ENCODE peak calls at places on chromosomes 3 and 15, in ten cellular contexts. One of them, this sample, is unnamed.

GRCh38 chr3:156661158-156661557 is 13.2 kb upstream of the TIPARP start:
- DNase-seq in keratinocyte: no peak
- DNase-seq in pons: no peak
- DNase-seq in thoracic aorta: no peak
- DNase-seq in NCI-H345: no peak
- DNase-seq in SHP77: no peak
- DNase-seq in GOT3: no peak
- DNase-seq in NCI-H748 treated with DMSO at 0.1 percent for 48 hours: no peak
- DNase-seq in H7: no peak
- DNase-seq in PC-3: no peak
- DNase-seq in this sample: no peak

GRCh38 chr3:138856799-138857198 is 22.1 kb upstream of the PIK3CB start:
- DNase-seq in GOT3: no peak
- DNase-seq in SHP77: no peak
- DNase-seq in NCI-H345: no peak
- DNase-seq in H7: no peak
- DNase-seq in PC-3: no peak
- DNase-seq in keratinocyte: no peak
- DNase-seq in thoracic aorta: no peak
- DNase-seq in pons: no peak
- DNase-seq in NCI-H748 treated with DMSO at 0.1 percent for 48 hours: no peak
- DNase-seq in this sample: no peak

GRCh38 chr15:74857082-74857655 is 14.2 kb upstream of the ULK3 start:
- DNase-seq in SHP77: no peak
- DNase-seq in NCI-H748 treated with DMSO at 0.1 percent for 48 hours: no peak
- DNase-seq in keratinocyte: no peak
- DNase-seq in NCI-H345: no peak
- DNase-seq in PC-3: peak; percentile 28
- DNase-seq in GOT3: no peak
- DNase-seq in thoracic aorta: no peak
- DNase-seq in pons: no peak
- DNase-seq in H7: no peak
- DNase-seq in this sample: no peak

GRCh38 chr3:155744091-155744625 is 713 bp downstream of the PLCH1 start:
- DNase-seq in pons: peak; percentile 26
- DNase-seq in H7: peak; percentile 95
- DNase-seq in NCI-H345: peak; percentile 68
- DNase-seq in SHP77: no peak
- DNase-seq in PC-3: peak; percentile 76
- DNase-seq in NCI-H748 treated with DMSO at 0.1 percent for 48 hours: peak; percentile 26
- DNase-seq in keratinocyte: no peak
- DNase-seq in thoracic aorta: no peak
- DNase-seq in GOT3: no peak
- DNase-seq in this sample: peak; percentile 86

GRCh38 chr15:86162172-86162591 is 82.5 kb downstream of the AGBL1 start:
- DNase-seq in SHP77: no peak
- DNase-seq in NCI-H748 treated with DMSO at 0.1 percent for 48 hours: no peak
- DNase-seq in PC-3: no peak
- DNase-seq in H7: no peak
- DNase-seq in pons: peak; percentile 53
- DNase-seq in GOT3: no peak
- DNase-seq in NCI-H345: no peak
- DNase-seq in keratinocyte: no peak
- DNase-seq in thoracic aorta: no peak
- DNase-seq in this sample: no peak

GRCh38 chr3:39346785-39347585 is 17.5 kb downstream of the CCR8 start:
- DNase-seq in keratinocyte: no peak
- DNase-seq in PC-3: no peak
- DNase-seq in NCI-H345: no peak
- DNase-seq in GOT3: no peak
- DNase-seq in SHP77: no peak
- DNase-seq in NCI-H748 treated with DMSO at 0.1 percent for 48 hours: no peak
- DNase-seq in H7: no peak
- DNase-seq in pons: no peak
- DNase-seq in thoracic aorta: no peak
- DNase-seq in this sample: peak; percentile 28

GRCh38 chr15:39530446-39531342 is 50.2 kb upstream of the THBS1 start:
- DNase-seq in NCI-H748 treated with DMSO at 0.1 percent for 48 hours: no peak
- DNase-seq in keratinocyte: no peak
- DNase-seq in SHP77: no peak
- DNase-seq in H7: no peak
- DNase-seq in pons: no peak
- DNase-seq in thoracic aorta: no peak
- DNase-seq in PC-3: no peak
- DNase-seq in GOT3: no peak
- DNase-seq in NCI-H345: peak; percentile 22
- DNase-seq in this sample: peak; percentile 80

GRCh38 chr15:70048578-70048977 is 49.1 kb downstream of the TLE3 start:
- DNase-seq in H7: peak; percentile 56
- DNase-seq in thoracic aorta: no peak
- DNase-seq in NCI-H345: no peak
- DNase-seq in GOT3: no peak
- DNase-seq in pons: no peak
- DNase-seq in PC-3: no peak
- DNase-seq in keratinocyte: no peak
- DNase-seq in NCI-H748 treated with DMSO at 0.1 percent for 48 hours: no peak
- DNase-seq in SHP77: no peak
- DNase-seq in this sample: no peak

GRCh38 chr15:94930945-94931344 is 699.6 kb downstream of the MCTP2 start:
- DNase-seq in GOT3: no peak
- DNase-seq in NCI-H345: no peak
- DNase-seq in thoracic aorta: no peak
- DNase-seq in H7: no peak
- DNase-seq in SHP77: no peak
- DNase-seq in PC-3: no peak
- DNase-seq in pons: no peak
- DNase-seq in keratinocyte: no peak
- DNase-seq in NCI-H748 treated with DMSO at 0.1 percent for 48 hours: no peak
- DNase-seq in this sample: no peak

GRCh38 chr3:121748638-121749275 is 784 bp downstream of the GOLGB1 start:
- DNase-seq in NCI-H345: no peak
- DNase-seq in thoracic aorta: no peak
- DNase-seq in NCI-H748 treated with DMSO at 0.1 percent for 48 hours: no peak
- DNase-seq in H7: no peak
- DNase-seq in keratinocyte: no peak
- DNase-seq in SHP77: peak; percentile 28
- DNase-seq in pons: peak; percentile 42
- DNase-seq in PC-3: peak; percentile 61
- DNase-seq in GOT3: no peak
- DNase-seq in this sample: peak; percentile 68

GRCh38 chr3:65356331-65357286 is 668.8 kb upstream of the ADAMTS9 start:
- DNase-seq in thoracic aorta: no peak
- DNase-seq in H7: peak; percentile 48
- DNase-seq in SHP77: no peak
- DNase-seq in NCI-H345: no peak
- DNase-seq in GOT3: no peak
- DNase-seq in NCI-H748 treated with DMSO at 0.1 percent for 48 hours: no peak
- DNase-seq in keratinocyte: no peak
- DNase-seq in PC-3: no peak
- DNase-seq in pons: no peak
- DNase-seq in this sample: peak; percentile 85

GRCh38 chr15:27028836-27029482 is 58.0 kb downstream of the GABRG3 start:
- DNase-seq in GOT3: no peak
- DNase-seq in SHP77: peak; percentile 31
- DNase-seq in PC-3: no peak
- DNase-seq in NCI-H748 treated with DMSO at 0.1 percent for 48 hours: no peak
- DNase-seq in thoracic aorta: no peak
- DNase-seq in H7: no peak
- DNase-seq in NCI-H345: peak; percentile 82
- DNase-seq in pons: no peak
- DNase-seq in keratinocyte: no peak
- DNase-seq in this sample: no peak

GRCh38 chr3:158731938-158732855 is at the start of gene RARRES1:
- DNase-seq in GOT3: no peak
- DNase-seq in H7: peak; percentile 83
- DNase-seq in keratinocyte: no peak
- DNase-seq in thoracic aorta: no peak
- DNase-seq in PC-3: no peak
- DNase-seq in SHP77: no peak
- DNase-seq in NCI-H345: peak; percentile 24
- DNase-seq in pons: no peak
- DNase-seq in NCI-H748 treated with DMSO at 0.1 percent for 48 hours: peak; percentile 1
- DNase-seq in this sample: peak; percentile 79

GRCh38 chr3:50237133-50237651 is 1.2 kb downstream of the GNAI2 start:
- DNase-seq in H7: peak; percentile 73
- DNase-seq in PC-3: peak; percentile 36
- DNase-seq in thoracic aorta: no peak
- DNase-seq in NCI-H748 treated with DMSO at 0.1 percent for 48 hours: no peak
- DNase-seq in pons: no peak
- DNase-seq in SHP77: no peak
- DNase-seq in keratinocyte: no peak
- DNase-seq in GOT3: no peak
- DNase-seq in NCI-H345: peak; percentile 11
- DNase-seq in this sample: peak; percentile 37

GRCh38 chr3:30181546-30181945 is 424.9 kb upstream of the TGFBR2 start:
- DNase-seq in keratinocyte: no peak
- DNase-seq in SHP77: no peak
- DNase-seq in thoracic aorta: no peak
- DNase-seq in NCI-H345: no peak
- DNase-seq in GOT3: no peak
- DNase-seq in NCI-H748 treated with DMSO at 0.1 percent for 48 hours: no peak
- DNase-seq in H7: no peak
- DNase-seq in pons: no peak
- DNase-seq in PC-3: no peak
- DNase-seq in this sample: no peak

GRCh38 chr3:1699361-1699920 is 399.2 kb upstream of the CNTN4 start:
- DNase-seq in PC-3: no peak
- DNase-seq in thoracic aorta: no peak
- DNase-seq in keratinocyte: no peak
- DNase-seq in GOT3: no peak
- DNase-seq in pons: no peak
- DNase-seq in H7: no peak
- DNase-seq in NCI-H345: no peak
- DNase-seq in SHP77: no peak
- DNase-seq in NCI-H748 treated with DMSO at 0.1 percent for 48 hours: no peak
- DNase-seq in this sample: no peak

GRCh38 chr3:170717410-170718402 is 131.8 kb upstream of the SLC7A14 start:
- DNase-seq in thoracic aorta: no peak
- DNase-seq in GOT3: no peak
- DNase-seq in NCI-H345: no peak
- DNase-seq in pons: no peak
- DNase-seq in H7: no peak
- DNase-seq in NCI-H748 treated with DMSO at 0.1 percent for 48 hours: no peak
- DNase-seq in PC-3: peak; percentile 25
- DNase-seq in SHP77: no peak
- DNase-seq in keratinocyte: no peak
- DNase-seq in this sample: no peak

GRCh38 chr3:197331131-197331530 is 32.7 kb upstream of the DLG1 start:
- DNase-seq in NCI-H345: no peak
- DNase-seq in H7: peak; percentile 40
- DNase-seq in PC-3: peak; percentile 23
- DNase-seq in pons: no peak
- DNase-seq in NCI-H748 treated with DMSO at 0.1 percent for 48 hours: no peak
- DNase-seq in keratinocyte: no peak
- DNase-seq in SHP77: no peak
- DNase-seq in thoracic aorta: no peak
- DNase-seq in GOT3: no peak
- DNase-seq in this sample: peak; percentile 25

GRCh38 chr3:149393355-149394165 is 16.1 kb upstream of the TM4SF1 start:
- DNase-seq in keratinocyte: no peak
- DNase-seq in SHP77: peak; percentile 86
- DNase-seq in thoracic aorta: no peak
- DNase-seq in NCI-H345: peak; percentile 63
- DNase-seq in NCI-H748 treated with DMSO at 0.1 percent for 48 hours: peak; percentile 8
- DNase-seq in H7: peak; percentile 57
- DNase-seq in GOT3: peak; percentile 16
- DNase-seq in PC-3: peak; percentile 84
- DNase-seq in pons: peak; percentile 64
- DNase-seq in this sample: peak; percentile 88

GRCh38 chr3:197393711-197394110 is 95.3 kb upstream of the DLG1 start:
- DNase-seq in pons: no peak
- DNase-seq in NCI-H345: no peak
- DNase-seq in GOT3: no peak
- DNase-seq in H7: no peak
- DNase-seq in NCI-H748 treated with DMSO at 0.1 percent for 48 hours: no peak
- DNase-seq in keratinocyte: no peak
- DNase-seq in thoracic aorta: no peak
- DNase-seq in PC-3: no peak
- DNase-seq in SHP77: no peak
- DNase-seq in this sample: no peak

GRCh38 chr3:47542614-47543173 is 29.2 kb upstream of the ELP6 start:
- DNase-seq in SHP77: no peak
- DNase-seq in keratinocyte: no peak
- DNase-seq in PC-3: no peak
- DNase-seq in GOT3: no peak
- DNase-seq in pons: peak; percentile 52
- DNase-seq in H7: peak; percentile 32
- DNase-seq in NCI-H345: no peak
- DNase-seq in NCI-H748 treated with DMSO at 0.1 percent for 48 hours: no peak
- DNase-seq in thoracic aorta: peak; percentile 41
- DNase-seq in this sample: no peak

GRCh38 chr3:52827441-52827840 is 3.0 kb downstream of the ITIH4 start:
- DNase-seq in PC-3: no peak
- DNase-seq in pons: no peak
- DNase-seq in keratinocyte: no peak
- DNase-seq in thoracic aorta: no peak
- DNase-seq in NCI-H748 treated with DMSO at 0.1 percent for 48 hours: no peak
- DNase-seq in H7: no peak
- DNase-seq in GOT3: no peak
- DNase-seq in SHP77: no peak
- DNase-seq in NCI-H345: no peak
- DNase-seq in this sample: no peak

GRCh38 chr3:65678480-65678879 is 360.2 kb downstream of the MAGI1 start:
- DNase-seq in H7: no peak
- DNase-seq in NCI-H345: no peak
- DNase-seq in keratinocyte: no peak
- DNase-seq in GOT3: no peak
- DNase-seq in thoracic aorta: no peak
- DNase-seq in pons: no peak
- DNase-seq in SHP77: no peak
- DNase-seq in PC-3: no peak
- DNase-seq in NCI-H748 treated with DMSO at 0.1 percent for 48 hours: no peak
- DNase-seq in this sample: no peak

GRCh38 chr3:15405448-15406050 is 21.8 kb downstream of the METTL6 start:
- DNase-seq in PC-3: peak; percentile 72
- DNase-seq in NCI-H748 treated with DMSO at 0.1 percent for 48 hours: peak; percentile 2
- DNase-seq in pons: peak; percentile 76
- DNase-seq in NCI-H345: peak; percentile 17
- DNase-seq in H7: peak; percentile 52
- DNase-seq in GOT3: no peak
- DNase-seq in thoracic aorta: no peak
- DNase-seq in SHP77: peak; percentile 41
- DNase-seq in keratinocyte: no peak
- DNase-seq in this sample: peak; percentile 80

GRCh38 chr3:130894130-130894872 is 417 bp downstream of the ATP2C1 start:
- DNase-seq in NCI-H748 treated with DMSO at 0.1 percent for 48 hours: no peak
- DNase-seq in PC-3: no peak
- DNase-seq in H7: peak; percentile 78
- DNase-seq in SHP77: no peak
- DNase-seq in NCI-H345: peak; percentile 24
- DNase-seq in thoracic aorta: no peak
- DNase-seq in pons: peak; percentile 73
- DNase-seq in GOT3: no peak
- DNase-seq in keratinocyte: no peak
- DNase-seq in this sample: peak; percentile 61

GRCh38 chr3:63864008-63864871 is 573 bp downstream of the ATXN7 start:
- DNase-seq in NCI-H748 treated with DMSO at 0.1 percent for 48 hours: no peak
- DNase-seq in SHP77: no peak
- DNase-seq in GOT3: no peak
- DNase-seq in NCI-H345: no peak
- DNase-seq in PC-3: no peak
- DNase-seq in H7: peak; percentile 85
- DNase-seq in keratinocyte: no peak
- DNase-seq in pons: peak; percentile 48
- DNase-seq in thoracic aorta: no peak
- DNase-seq in this sample: peak; percentile 53

GRCh38 chr3:182651461-182651860 is 141.8 kb upstream of the ATP11B start:
- DNase-seq in GOT3: no peak
- DNase-seq in keratinocyte: no peak
- DNase-seq in SHP77: no peak
- DNase-seq in PC-3: no peak
- DNase-seq in pons: no peak
- DNase-seq in thoracic aorta: no peak
- DNase-seq in NCI-H748 treated with DMSO at 0.1 percent for 48 hours: no peak
- DNase-seq in H7: no peak
- DNase-seq in NCI-H345: no peak
- DNase-seq in this sample: no peak

GRCh38 chr3:126858887-126859286 is 124.0 kb upstream of the PLXNA1 start:
- DNase-seq in GOT3: no peak
- DNase-seq in NCI-H345: peak; percentile 95
- DNase-seq in pons: no peak
- DNase-seq in NCI-H748 treated with DMSO at 0.1 percent for 48 hours: no peak
- DNase-seq in SHP77: peak; percentile 79
- DNase-seq in H7: peak; percentile 47
- DNase-seq in thoracic aorta: no peak
- DNase-seq in keratinocyte: peak; percentile 89
- DNase-seq in PC-3: peak; percentile 93
- DNase-seq in this sample: no peak